ENCODE peak calls at places on chromosomes 12 and 14, in ten cellular contexts. One of them, this sample, is unnamed.

GRCh38 chr14:20683125-20683895 is 1.1 kb upstream of the RNASE4 start:
- DNase-seq in stomach: peak
- DNase-seq in right lobe of liver: peak
- DNase-seq in HCT116: peak
- DNase-seq in HepG2: peak
- DNase-seq in IMR-90: peak
- DNase-seq in tibial nerve: peak
- DNase-seq in breast epithelium: peak
- DNase-seq in body of pancreas: peak
- DNase-seq in A549: peak
- DNase-seq in this sample: peak

GRCh38 chr12:19759229-19759628 is 319.9 kb downstream of the AEBP2 start:
- DNase-seq in stomach: no peak
- DNase-seq in A549: no peak
- DNase-seq in tibial nerve: no peak
- DNase-seq in IMR-90: peak
- DNase-seq in HCT116: no peak
- DNase-seq in breast epithelium: no peak
- DNase-seq in right lobe of liver: no peak
- DNase-seq in body of pancreas: no peak
- DNase-seq in HepG2: no peak
- DNase-seq in this sample: no peak

GRCh38 chr14:71932229-71932951 is at the start of gene RGS6:
- DNase-seq in HCT116: peak
- DNase-seq in IMR-90: no peak
- DNase-seq in stomach: peak
- DNase-seq in right lobe of liver: peak
- DNase-seq in A549: no peak
- DNase-seq in tibial nerve: no peak
- DNase-seq in breast epithelium: peak
- DNase-seq in body of pancreas: peak
- DNase-seq in HepG2: peak
- DNase-seq in this sample: peak

GRCh38 chr12:92912052-92912451 is 17.0 kb downstream of the EEA1 start:
- DNase-seq in body of pancreas: no peak
- DNase-seq in tibial nerve: no peak
- DNase-seq in IMR-90: peak
- DNase-seq in HCT116: no peak
- DNase-seq in HepG2: no peak
- DNase-seq in breast epithelium: no peak
- DNase-seq in right lobe of liver: no peak
- DNase-seq in stomach: no peak
- DNase-seq in A549: no peak
- DNase-seq in this sample: no peak

GRCh38 chr12:110661337-110661972 is 27.5 kb downstream of the HVCN1 start:
- DNase-seq in stomach: peak
- DNase-seq in A549: no peak
- DNase-seq in breast epithelium: peak
- DNase-seq in HepG2: no peak
- DNase-seq in right lobe of liver: peak
- DNase-seq in HCT116: no peak
- DNase-seq in tibial nerve: peak
- DNase-seq in IMR-90: no peak
- DNase-seq in body of pancreas: no peak
- DNase-seq in this sample: peak

GRCh38 chr12:88996389-88996788 is 355.9 kb downstream of the DUSP6 start:
- DNase-seq in right lobe of liver: no peak
- DNase-seq in HCT116: no peak
- DNase-seq in body of pancreas: no peak
- DNase-seq in HepG2: no peak
- DNase-seq in stomach: no peak
- DNase-seq in breast epithelium: no peak
- DNase-seq in A549: no peak
- DNase-seq in IMR-90: no peak
- DNase-seq in tibial nerve: no peak
- DNase-seq in this sample: no peak

GRCh38 chr12:93766802-93767523 is 89.8 kb downstream of the CRADD start:
- DNase-seq in A549: peak
- DNase-seq in right lobe of liver: no peak
- DNase-seq in HepG2: no peak
- DNase-seq in stomach: no peak
- DNase-seq in IMR-90: peak
- DNase-seq in HCT116: no peak
- DNase-seq in breast epithelium: no peak
- DNase-seq in body of pancreas: no peak
- DNase-seq in tibial nerve: peak
- DNase-seq in this sample: peak

GRCh38 chr12:93852067-93852466 is 174.9 kb downstream of the CRADD start:
- DNase-seq in tibial nerve: no peak
- DNase-seq in HepG2: no peak
- DNase-seq in breast epithelium: no peak
- DNase-seq in A549: no peak
- DNase-seq in stomach: no peak
- DNase-seq in body of pancreas: no peak
- DNase-seq in IMR-90: no peak
- DNase-seq in HCT116: no peak
- DNase-seq in right lobe of liver: no peak
- DNase-seq in this sample: no peak

GRCh38 chr14:38775986-38776385 is 327.0 kb downstream of the SEC23A start:
- DNase-seq in IMR-90: no peak
- DNase-seq in breast epithelium: no peak
- DNase-seq in tibial nerve: no peak
- DNase-seq in stomach: no peak
- DNase-seq in body of pancreas: no peak
- DNase-seq in A549: no peak
- DNase-seq in right lobe of liver: no peak
- DNase-seq in HepG2: no peak
- DNase-seq in HCT116: no peak
- DNase-seq in this sample: no peak

GRCh38 chr14:56482306-56482705 is 97.3 kb upstream of the TMEM260 start:
- DNase-seq in HepG2: no peak
- DNase-seq in body of pancreas: no peak
- DNase-seq in right lobe of liver: no peak
- DNase-seq in breast epithelium: no peak
- DNase-seq in IMR-90: peak
- DNase-seq in stomach: no peak
- DNase-seq in A549: peak
- DNase-seq in tibial nerve: no peak
- DNase-seq in HCT116: peak
- DNase-seq in this sample: no peak

GRCh38 chr12:52713960-52714886 is 10.9 kb upstream of the KRT77 start:
- DNase-seq in A549: peak
- DNase-seq in right lobe of liver: no peak
- DNase-seq in tibial nerve: no peak
- DNase-seq in HCT116: no peak
- DNase-seq in body of pancreas: no peak
- DNase-seq in HepG2: no peak
- DNase-seq in IMR-90: no peak
- DNase-seq in stomach: no peak
- DNase-seq in breast epithelium: no peak
- DNase-seq in this sample: no peak

GRCh38 chr14:69982220-69982795 is 103.1 kb downstream of the SMOC1 start:
- DNase-seq in breast epithelium: peak
- DNase-seq in stomach: no peak
- DNase-seq in HepG2: no peak
- DNase-seq in tibial nerve: no peak
- DNase-seq in body of pancreas: peak
- DNase-seq in A549: no peak
- DNase-seq in IMR-90: no peak
- DNase-seq in right lobe of liver: no peak
- DNase-seq in HCT116: no peak
- DNase-seq in this sample: no peak

GRCh38 chr12:131098178-131098981 is 144.7 kb downstream of the ADGRD1 start:
- DNase-seq in tibial nerve: no peak
- DNase-seq in body of pancreas: peak
- DNase-seq in right lobe of liver: peak
- DNase-seq in stomach: no peak
- DNase-seq in breast epithelium: no peak
- DNase-seq in HepG2: no peak
- DNase-seq in A549: no peak
- DNase-seq in HCT116: no peak
- DNase-seq in IMR-90: no peak
- DNase-seq in this sample: peak

GRCh38 chr12:117328556-117329100 is 32.8 kb downstream of the NOS1 start:
- DNase-seq in stomach: no peak
- DNase-seq in A549: no peak
- DNase-seq in HepG2: no peak
- DNase-seq in body of pancreas: no peak
- DNase-seq in IMR-90: no peak
- DNase-seq in breast epithelium: no peak
- DNase-seq in HCT116: no peak
- DNase-seq in tibial nerve: no peak
- DNase-seq in right lobe of liver: no peak
- DNase-seq in this sample: no peak

DNA sequence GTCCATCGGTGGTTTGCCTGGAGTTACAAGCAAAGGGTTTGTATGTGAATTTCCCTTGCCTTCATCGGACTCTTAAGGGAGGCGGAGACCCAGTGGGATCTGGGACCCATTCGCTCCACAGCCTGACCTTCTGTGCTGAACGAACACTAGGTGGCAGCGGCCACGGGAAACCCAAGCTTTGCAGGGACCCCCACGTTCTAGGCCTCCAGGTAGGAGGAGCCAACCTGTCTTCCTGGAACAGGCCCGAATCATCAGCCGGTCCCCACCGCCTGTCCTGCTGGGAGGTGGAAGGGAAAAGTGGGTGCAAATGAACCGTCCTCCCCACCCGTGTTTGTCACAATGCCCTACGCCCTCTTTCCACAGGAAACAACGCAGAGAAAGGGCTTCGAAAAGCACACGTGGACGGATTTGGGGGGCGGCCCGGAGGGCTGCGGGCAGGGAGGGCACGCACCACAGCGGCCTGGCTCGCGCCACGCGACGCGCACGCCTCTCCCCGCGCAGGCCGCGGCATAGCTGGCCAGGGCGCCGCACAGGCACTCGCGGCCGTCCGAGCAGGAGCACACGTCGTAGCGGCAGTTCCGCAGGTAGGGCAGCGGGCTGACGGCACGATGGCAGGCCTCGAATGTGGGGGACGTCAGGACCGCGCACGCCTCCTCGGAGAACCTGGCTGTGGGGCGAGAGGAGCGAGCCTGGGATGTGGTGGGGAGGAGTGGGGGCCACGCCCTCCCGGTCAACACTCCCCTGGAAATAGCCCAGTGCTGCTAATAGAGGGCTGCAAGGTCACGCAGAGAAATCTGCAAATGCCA is 67.9 kb downstream of the VWF start:
- DNase-seq in breast epithelium: no peak
- DNase-seq in stomach: no peak
- DNase-seq in body of pancreas: no peak
- DNase-seq in right lobe of liver: no peak
- DNase-seq in IMR-90: no peak
- DNase-seq in A549: no peak
- DNase-seq in tibial nerve: no peak
- DNase-seq in HCT116: peak
- DNase-seq in HepG2: peak
- DNase-seq in this sample: no peak
- TF ChIP-seq CTCF in breast epithelium: no peak
- TF ChIP-seq CTCF in stomach: no peak
- TF ChIP-seq CTCF in body of pancreas: no peak
- TF ChIP-seq CTCF in right lobe of liver: no peak
- TF ChIP-seq CTCF in IMR-90: no peak
- TF ChIP-seq CTCF in A549: no peak
- TF ChIP-seq CTCF in tibial nerve: no peak
- TF ChIP-seq CTCF in HCT116: peak
- TF ChIP-seq CTCF in HepG2: peak
- TF ChIP-seq CTCF in this sample: no peak

GRCh38 chr14:22313172-22313801 is 275.7 kb downstream of the DAD1 start:
- DNase-seq in breast epithelium: no peak
- DNase-seq in IMR-90: peak
- DNase-seq in body of pancreas: no peak
- DNase-seq in tibial nerve: no peak
- DNase-seq in HepG2: no peak
- DNase-seq in A549: no peak
- DNase-seq in right lobe of liver: no peak
- DNase-seq in stomach: no peak
- DNase-seq in HCT116: no peak
- DNase-seq in this sample: no peak
- TF ChIP-seq POLR2A in breast epithelium: no peak
- TF ChIP-seq POLR2A in IMR-90: no peak
- TF ChIP-seq POLR2A in body of pancreas: no peak
- TF ChIP-seq POLR2A in tibial nerve: no peak
- TF ChIP-seq POLR2A in HepG2: no peak
- TF ChIP-seq POLR2A in A549: no peak
- TF ChIP-seq POLR2A in right lobe of liver: no peak
- TF ChIP-seq POLR2A in stomach: no peak
- TF ChIP-seq POLR2A in HCT116: no peak
- TF ChIP-seq POLR2A in this sample: no peak

GRCh38 chr14:52263190-52263589 is 4.3 kb upstream of the PTGDR start:
- DNase-seq in A549: no peak
- DNase-seq in right lobe of liver: no peak
- DNase-seq in tibial nerve: no peak
- DNase-seq in IMR-90: no peak
- DNase-seq in HCT116: no peak
- DNase-seq in body of pancreas: no peak
- DNase-seq in stomach: no peak
- DNase-seq in breast epithelium: no peak
- DNase-seq in HepG2: no peak
- DNase-seq in this sample: no peak

GRCh38 chr14:52267501-52268190 is at the start of gene PTGDR:
- DNase-seq in HepG2: no peak
- DNase-seq in breast epithelium: no peak
- DNase-seq in HCT116: no peak
- DNase-seq in tibial nerve: no peak
- DNase-seq in IMR-90: no peak
- DNase-seq in right lobe of liver: peak
- DNase-seq in stomach: peak
- DNase-seq in body of pancreas: no peak
- DNase-seq in A549: no peak
- DNase-seq in this sample: peak

GRCh38 chr14:52266782-52267181 is 716 bp upstream of the PTGDR start:
- DNase-seq in HCT116: no peak
- DNase-seq in stomach: no peak
- DNase-seq in IMR-90: no peak
- DNase-seq in breast epithelium: no peak
- DNase-seq in right lobe of liver: no peak
- DNase-seq in body of pancreas: no peak
- DNase-seq in A549: no peak
- DNase-seq in HepG2: no peak
- DNase-seq in tibial nerve: no peak
- DNase-seq in this sample: no peak

GRCh38 chr14:52266179-52266578 is 1.3 kb upstream of the PTGDR start:
- DNase-seq in body of pancreas: peak
- DNase-seq in IMR-90: peak
- DNase-seq in HepG2: no peak
- DNase-seq in tibial nerve: peak
- DNase-seq in stomach: no peak
- DNase-seq in breast epithelium: no peak
- DNase-seq in HCT116: no peak
- DNase-seq in A549: no peak
- DNase-seq in right lobe of liver: no peak
- DNase-seq in this sample: peak

GRCh38 chr14:52265248-52265647 is 2.2 kb upstream of the PTGDR start:
- DNase-seq in tibial nerve: no peak
- DNase-seq in body of pancreas: no peak
- DNase-seq in A549: no peak
- DNase-seq in breast epithelium: no peak
- DNase-seq in stomach: no peak
- DNase-seq in HepG2: no peak
- DNase-seq in right lobe of liver: no peak
- DNase-seq in IMR-90: no peak
- DNase-seq in HCT116: no peak
- DNase-seq in this sample: no peak
- H3K4me3 ChIP-seq in tibial nerve: no peak
- H3K4me3 ChIP-seq in body of pancreas: no peak
- H3K4me3 ChIP-seq in A549: no peak
- H3K4me3 ChIP-seq in breast epithelium: no peak
- H3K4me3 ChIP-seq in stomach: no peak
- H3K4me3 ChIP-seq in HepG2: no peak
- H3K4me3 ChIP-seq in right lobe of liver: no peak
- H3K4me3 ChIP-seq in IMR-90: no peak
- H3K4me3 ChIP-seq in HCT116: no peak
- H3K4me3 ChIP-seq in this sample: no peak

GRCh38 chr14:91317381-91318313 is 73.1 kb upstream of the GPR68 start:
- DNase-seq in body of pancreas: peak
- DNase-seq in tibial nerve: peak
- DNase-seq in A549: no peak
- DNase-seq in HCT116: no peak
- DNase-seq in IMR-90: no peak
- DNase-seq in stomach: peak
- DNase-seq in right lobe of liver: peak
- DNase-seq in HepG2: no peak
- DNase-seq in breast epithelium: no peak
- DNase-seq in this sample: peak
- TF ChIP-seq CTCF in body of pancreas: no peak
- TF ChIP-seq CTCF in tibial nerve: no peak
- TF ChIP-seq CTCF in A549: no peak
- TF ChIP-seq CTCF in HCT116: no peak
- TF ChIP-seq CTCF in IMR-90: no peak
- TF ChIP-seq CTCF in stomach: peak
- TF ChIP-seq CTCF in right lobe of liver: no peak
- TF ChIP-seq CTCF in HepG2: no peak
- TF ChIP-seq CTCF in breast epithelium: no peak
- TF ChIP-seq CTCF in this sample: peak